ENCODE peak calls at places on chromosome 16, in four cellular contexts. I, H, S and Y are unnamed samples.

GRCh38 chr16:1334739-1335138 is 1.3 kb downstream of the BAIAP3 start:
- DNase-seq in I (no peak), S (no peak), H (no peak), Y (no peak)

GRCh38 chr16:47358816-47359215 is 102.0 kb downstream of the ITFG1 start:
- DNase-seq in S (no peak), H (no peak), I (no peak), Y (no peak)

GRCh38 chr16:56425439-56425832 is at the start of gene AMFR:
- DNase-seq in S (peak; percentile 31), I (peak; percentile 71), H (peak; percentile 88), Y (peak; percentile 34)

GRCh38 chr16:50473375-50473945 is 74.7 kb upstream of the NKD1 start:
- DNase-seq in H (no peak), I (no peak), S (no peak), Y (no peak)

GRCh38 chr16:63289834-63290460 is 1253.7 kb upstream of the CDH8 start:
- DNase-seq in S (no peak), I (no peak), H (no peak), Y (no peak)

GRCh38 chr16:83706394-83706793 is 101.4 kb upstream of the HSBP1 start:
- DNase-seq in I (no peak), H (no peak), S (no peak), Y (no peak)

GRCh38 chr16:79328327-79329162 is 272.0 kb downstream of the MAF start:
- DNase-seq in I (no peak), S (no peak), H (no peak), Y (no peak)

GRCh38 chr16:82092711-82093110 is 57.7 kb downstream of the HSD17B2 start:
- DNase-seq in H (no peak), I (no peak), S (no peak), Y (no peak)

GRCh38 chr16:71870818-71871217 is 13.2 kb downstream of the ZNF821 start:
- DNase-seq in H (no peak), I (no peak), S (no peak), Y (no peak)

GRCh38 chr16:86259499-86259898 is 250.8 kb upstream of the FOXF1 start:
- DNase-seq in S (no peak), I (no peak), H (no peak), Y (no peak)